ENCODE peak calls at places on chromosomes 13 and 19, in four cellular contexts. One of them, this sample, is unnamed.

GRCh38 chr19:38719761-38720558 is 24.3 kb downstream of the CAPN12 start:
- DNase-seq in RWPE2: no peak
- DNase-seq in heart right ventricle: no peak
- DNase-seq in thyroid gland: peak; percentile 88
- DNase-seq in this sample: no peak

GRCh38 chr19:28497137-28497536 is 715.8 kb downstream of the UQCRFS1 start:
- DNase-seq in RWPE2: no peak
- DNase-seq in heart right ventricle: no peak
- DNase-seq in thyroid gland: no peak
- DNase-seq in this sample: no peak

GRCh38 chr13:99484405-99484981 is 16.8 kb upstream of the TM9SF2 start:
- DNase-seq in thyroid gland: no peak
- DNase-seq in RWPE2: no peak
- DNase-seq in heart right ventricle: no peak
- DNase-seq in this sample: no peak

GRCh38 chr13:38980628-38981078 is 10.0 kb downstream of the STOML3 start:
- DNase-seq in thyroid gland: no peak
- DNase-seq in heart right ventricle: no peak
- DNase-seq in RWPE2: no peak
- DNase-seq in this sample: no peak

GRCh38 chr13:50387124-50387581 is 371.9 kb downstream of the KCNRG start:
- DNase-seq in RWPE2: no peak
- DNase-seq in heart right ventricle: peak; percentile 52
- DNase-seq in thyroid gland: peak; percentile 77
- DNase-seq in this sample: peak; percentile 65

GRCh38 chr13:50149143-50149703 is 134.0 kb downstream of the KCNRG start:
- DNase-seq in thyroid gland: no peak
- DNase-seq in RWPE2: no peak
- DNase-seq in heart right ventricle: no peak
- DNase-seq in this sample: no peak

GRCh38 chr13:78497702-78498319 is 105.5 kb downstream of the POU4F1 start:
- DNase-seq in thyroid gland: no peak
- DNase-seq in heart right ventricle: no peak
- DNase-seq in RWPE2: no peak
- DNase-seq in this sample: no peak

GRCh38 chr19:30277941-30278881 is 94.0 kb upstream of the ZNF536 start:
- DNase-seq in RWPE2: no peak
- DNase-seq in thyroid gland: no peak
- DNase-seq in heart right ventricle: no peak
- DNase-seq in this sample: no peak

GRCh38 chr13:99572131-99572530 is 70.9 kb downstream of the TM9SF2 start:
- DNase-seq in thyroid gland: no peak
- DNase-seq in RWPE2: no peak
- DNase-seq in heart right ventricle: no peak
- DNase-seq in this sample: no peak

GRCh38 chr19:7395793-7396192 is 47.1 kb downstream of the ARHGEF18 start:
- DNase-seq in RWPE2: no peak
- DNase-seq in thyroid gland: no peak
- DNase-seq in heart right ventricle: no peak
- DNase-seq in this sample: no peak

GRCh38 chr19:47723573-47723923 is 10.3 kb downstream of the EHD2 start:
- DNase-seq in heart right ventricle: peak; percentile 54
- DNase-seq in thyroid gland: peak; percentile 78
- DNase-seq in RWPE2: no peak
- DNase-seq in this sample: peak; percentile 88

GRCh38 chr19:42251572-42251990 is 3.3 kb downstream of the ERF start:
- DNase-seq in heart right ventricle: no peak
- DNase-seq in RWPE2: no peak
- DNase-seq in thyroid gland: no peak
- DNase-seq in this sample: no peak

GRCh38 chr19:58304748-58305064 is 471 bp upstream of the ERVK3-1 start:
- DNase-seq in thyroid gland: no peak
- DNase-seq in RWPE2: no peak
- DNase-seq in heart right ventricle: no peak
- DNase-seq in this sample: no peak

GRCh38 chr13:45481688-45482087 is 16.9 kb downstream of the COG3 start:
- DNase-seq in RWPE2: no peak
- DNase-seq in heart right ventricle: no peak
- DNase-seq in thyroid gland: no peak
- DNase-seq in this sample: no peak

GRCh38 chr13:113552079-113552478 is 32.5 kb upstream of the TFDP1 start:
- DNase-seq in heart right ventricle: no peak
- DNase-seq in thyroid gland: no peak
- DNase-seq in RWPE2: no peak
- DNase-seq in this sample: peak; percentile 56

GRCh38 chr19:57056972-57057371 is 62.8 kb upstream of the USP29 start:
- DNase-seq in RWPE2: no peak
- DNase-seq in thyroid gland: no peak
- DNase-seq in heart right ventricle: peak; percentile 27
- DNase-seq in this sample: no peak

GRCh38 chr13:26629260-26629659 is 71.8 kb downstream of the WASF3 start:
- DNase-seq in thyroid gland: peak; percentile 30
- DNase-seq in heart right ventricle: no peak
- DNase-seq in RWPE2: no peak
- DNase-seq in this sample: no peak

GRCh38 chr19:11061951-11062350 is 27.3 kb upstream of the LDLR start:
- DNase-seq in thyroid gland: no peak
- DNase-seq in heart right ventricle: no peak
- DNase-seq in RWPE2: no peak
- DNase-seq in this sample: no peak

GRCh38 chr19:5563941-5564612 is 3.7 kb downstream of the TINCR start:
- DNase-seq in heart right ventricle: no peak
- DNase-seq in thyroid gland: no peak
- DNase-seq in RWPE2: no peak
- DNase-seq in this sample: no peak

GRCh38 chr13:107716241-107716640 is 499.1 kb downstream of the LIG4 start:
- DNase-seq in thyroid gland: no peak
- DNase-seq in RWPE2: no peak
- DNase-seq in heart right ventricle: no peak
- DNase-seq in this sample: no peak

GRCh38 chr19:17576758-17577532 is 21.5 kb downstream of the COLGALT1 start:
- DNase-seq in RWPE2: peak; percentile 85
- DNase-seq in thyroid gland: no peak
- DNase-seq in heart right ventricle: peak; percentile 47
- DNase-seq in this sample: no peak

GRCh38 chr19:47274891-47275865 is 493 bp downstream of the INAFM1 start:
- DNase-seq in thyroid gland: peak; percentile 63
- DNase-seq in heart right ventricle: peak; percentile 42
- DNase-seq in RWPE2: peak; percentile 58
- DNase-seq in this sample: peak; percentile 76

GRCh38 chr19:19514215-19514633 is 1.1 kb downstream of the TSSK6 start:
- DNase-seq in thyroid gland: peak; percentile 76
- DNase-seq in RWPE2: no peak
- DNase-seq in heart right ventricle: peak; percentile 93
- DNase-seq in this sample: peak; percentile 81

GRCh38 chr19:37519890-37520289 is 13.2 kb downstream of the ZNF793 start:
- DNase-seq in RWPE2: no peak
- DNase-seq in thyroid gland: no peak
- DNase-seq in heart right ventricle: no peak
- DNase-seq in this sample: no peak

GRCh38 chr19:2424686-2425621 is 2.4 kb downstream of the TIMM13 start:
- DNase-seq in heart right ventricle: peak; percentile 47
- DNase-seq in thyroid gland: no peak
- DNase-seq in RWPE2: peak; percentile 55
- DNase-seq in this sample: no peak

GRCh38 chr19:4187313-4188122 is 5.0 kb downstream of the ANKRD24 start:
- DNase-seq in RWPE2: no peak
- DNase-seq in heart right ventricle: no peak
- DNase-seq in thyroid gland: no peak
- DNase-seq in this sample: no peak

GRCh38 chr19:4184718-4185352 is 2.3 kb downstream of the ANKRD24 start:
- DNase-seq in thyroid gland: no peak
- DNase-seq in heart right ventricle: no peak
- DNase-seq in RWPE2: no peak
- DNase-seq in this sample: no peak

GRCh38 chr19:4183967-4184717 is 1.7 kb downstream of the ANKRD24 start:
- DNase-seq in heart right ventricle: no peak
- DNase-seq in RWPE2: no peak
- DNase-seq in thyroid gland: no peak
- DNase-seq in this sample: no peak

GRCh38 chr19:4185413-4186086 is 3.1 kb downstream of the ANKRD24 start:
- DNase-seq in RWPE2: no peak
- DNase-seq in thyroid gland: no peak
- DNase-seq in heart right ventricle: no peak
- DNase-seq in this sample: no peak

GRCh38 chr19:4186087-4186993 is 3.9 kb downstream of the ANKRD24 start:
- DNase-seq in RWPE2: no peak
- DNase-seq in heart right ventricle: peak; percentile 65
- DNase-seq in thyroid gland: peak; percentile 46
- DNase-seq in this sample: no peak
- TF ChIP-seq CTCF in RWPE2: peak; percentile 73
- TF ChIP-seq CTCF in heart right ventricle: peak; percentile 75
- TF ChIP-seq CTCF in thyroid gland: peak; percentile 45
- TF ChIP-seq CTCF in this sample: no peak

GRCh38 chr19:55252760-55253159 is 6.1 kb downstream of the PPP6R1 start:
- DNase-seq in thyroid gland: no peak
- DNase-seq in RWPE2: no peak
- DNase-seq in heart right ventricle: no peak
- DNase-seq in this sample: no peak
- H3K4me1 ChIP-seq in thyroid gland: peaks cover 45% of the 10 kb centered on the region
- H3K4me1 ChIP-seq in RWPE2: peaks cover 21% of the 10 kb centered on the region
- H3K4me1 ChIP-seq in heart right ventricle: peaks cover 74% of the 10 kb centered on the region
- H3K4me1 ChIP-seq in this sample: peaks cover 15% of the 10 kb centered on the region

GRCh38 chr13:44141213-44141724 is 232.4 kb upstream of the SERP2 start:
- DNase-seq in RWPE2: no peak
- DNase-seq in thyroid gland: no peak
- DNase-seq in heart right ventricle: no peak
- DNase-seq in this sample: no peak

GRCh38 chr13:44142911-44143665 is 230.5 kb upstream of the SERP2 start:
- DNase-seq in thyroid gland: no peak
- DNase-seq in RWPE2: no peak
- DNase-seq in heart right ventricle: no peak
- DNase-seq in this sample: no peak

GRCh38 chr13:44142540-44142867 is 231.1 kb upstream of the SERP2 start:
- DNase-seq in thyroid gland: no peak
- DNase-seq in heart right ventricle: no peak
- DNase-seq in RWPE2: no peak
- DNase-seq in this sample: no peak

GRCh38 chr13:44140146-44140545 is 233.5 kb upstream of the SERP2 start:
- DNase-seq in heart right ventricle: no peak
- DNase-seq in RWPE2: no peak
- DNase-seq in thyroid gland: no peak
- DNase-seq in this sample: no peak

DNA sequence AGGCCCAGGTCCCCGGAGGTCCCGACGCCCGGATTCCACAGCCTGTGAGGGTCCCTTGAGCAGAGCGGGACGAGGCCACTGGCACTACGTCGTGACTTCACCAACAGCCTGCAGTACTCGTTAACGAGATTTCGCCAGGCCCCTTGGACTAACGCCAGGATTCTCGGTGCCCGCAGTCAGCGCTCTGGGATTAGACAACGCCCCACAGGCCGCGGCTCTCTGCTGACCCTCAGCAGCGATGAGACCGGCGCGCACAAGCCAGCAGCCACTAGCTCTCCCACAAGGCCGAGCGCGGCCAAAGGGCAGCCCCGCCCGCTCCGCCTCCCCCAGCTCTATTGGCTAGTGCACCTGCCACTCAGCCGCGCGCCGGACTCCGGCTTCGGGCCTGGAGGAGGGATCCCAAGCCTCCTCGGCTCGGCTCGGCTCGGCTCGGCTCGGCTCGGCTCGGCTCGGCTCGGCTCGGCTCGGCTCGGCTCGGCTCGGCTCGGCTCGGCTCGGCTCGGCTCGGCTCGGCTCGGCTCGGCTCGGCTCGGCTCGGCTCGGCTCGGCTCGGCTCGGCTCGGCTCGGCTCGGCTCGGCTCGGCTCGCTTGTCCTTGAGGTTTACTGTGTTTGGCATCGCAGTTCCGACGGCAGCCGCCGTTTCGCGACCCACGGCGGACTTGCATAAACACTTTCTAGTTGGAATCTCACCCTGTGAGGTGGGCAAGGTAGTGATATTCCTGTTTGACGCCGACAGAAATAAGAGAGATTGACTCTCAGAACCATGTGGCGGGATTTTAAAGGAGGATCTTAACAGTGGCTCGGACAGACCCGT is 231.7 kb upstream of the SERP2 start:
- DNase-seq in heart right ventricle: peak; percentile 99
- DNase-seq in RWPE2: peak; percentile 94
- DNase-seq in thyroid gland: peak; percentile 98
- DNase-seq in this sample: peak; percentile 99
- TF ChIP-seq CTCF in heart right ventricle: no peak
- TF ChIP-seq CTCF in RWPE2: no peak
- TF ChIP-seq CTCF in thyroid gland: no peak
- TF ChIP-seq CTCF in this sample: no peak

GRCh38 chr13:111228262-111229144 is 91.9 kb upstream of the TEX29 start:
- DNase-seq in thyroid gland: no peak
- DNase-seq in RWPE2: no peak
- DNase-seq in heart right ventricle: no peak
- DNase-seq in this sample: peak; percentile 92

GRCh38 chr13:111225810-111226546 is 94.5 kb upstream of the TEX29 start:
- DNase-seq in thyroid gland: no peak
- DNase-seq in RWPE2: no peak
- DNase-seq in heart right ventricle: no peak
- DNase-seq in this sample: no peak

GRCh38 chr13:111225184-111225583 is 95.3 kb upstream of the TEX29 start:
- DNase-seq in thyroid gland: no peak
- DNase-seq in heart right ventricle: no peak
- DNase-seq in RWPE2: no peak
- DNase-seq in this sample: no peak

GRCh38 chr13:111230385-111230930 is 90.0 kb upstream of the TEX29 start:
- DNase-seq in RWPE2: no peak
- DNase-seq in thyroid gland: no peak
- DNase-seq in heart right ventricle: no peak
- DNase-seq in this sample: no peak

DNA sequence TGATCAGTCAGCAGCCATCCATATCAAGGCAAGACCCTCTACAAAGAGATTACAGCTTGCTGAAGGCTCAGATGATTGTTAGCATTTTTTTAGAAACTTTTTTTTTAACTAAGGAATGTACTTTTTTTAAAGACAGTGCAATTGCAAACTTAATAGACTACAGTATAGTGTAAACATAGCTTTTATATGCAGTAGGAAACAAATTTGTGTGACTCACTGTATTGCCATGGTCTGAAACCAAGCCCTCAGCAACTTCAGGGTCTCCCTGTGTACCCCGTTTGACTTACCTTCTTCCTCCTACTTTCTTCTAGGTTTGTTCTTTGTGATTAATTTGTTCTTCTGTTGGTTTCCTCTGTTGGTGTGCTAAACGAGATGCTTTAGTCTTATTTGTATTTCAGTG is 93.0 kb upstream of the TEX29 start:
- DNase-seq in heart right ventricle: no peak
- DNase-seq in RWPE2: no peak
- DNase-seq in thyroid gland: no peak
- DNase-seq in this sample: no peak
- H3K4me1 ChIP-seq in heart right ventricle: peaks cover 62% of the 10 kb centered on the region
- H3K4me1 ChIP-seq in RWPE2: no peaks in the 10 kb centered on the region
- H3K4me1 ChIP-seq in thyroid gland: no peaks in the 10 kb centered on the region
- H3K4me1 ChIP-seq in this sample: peaks cover 25% of the 10 kb centered on the region

DNA sequence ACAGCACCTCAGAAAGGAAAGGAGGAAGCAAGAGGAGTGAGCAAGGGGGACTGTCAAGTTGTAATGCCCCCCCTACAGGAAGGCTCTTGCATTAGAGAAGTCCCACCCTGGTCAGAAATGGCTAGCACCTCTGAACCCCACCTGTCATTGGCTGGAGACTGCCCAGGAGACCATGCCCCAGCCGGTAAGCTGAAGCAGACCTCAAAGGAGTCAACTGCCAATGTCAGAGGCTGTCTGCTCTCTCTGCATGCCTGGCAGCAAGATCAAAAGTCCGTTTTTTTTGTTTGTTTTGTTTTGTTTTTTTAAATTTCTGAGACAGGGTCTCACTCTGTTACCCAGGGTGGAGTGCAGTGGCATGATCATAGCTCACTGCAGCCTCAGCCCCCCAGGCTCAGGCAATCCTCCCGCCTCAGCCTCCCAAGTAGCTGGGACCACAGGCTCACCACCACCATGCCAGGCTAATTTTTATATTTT is 8.1 kb upstream of the BCL3 start:
- DNase-seq in RWPE2: no peak
- DNase-seq in thyroid gland: peak; percentile 48
- DNase-seq in heart right ventricle: no peak
- DNase-seq in this sample: no peak
- TF ChIP-seq CTCF in RWPE2: no peak
- TF ChIP-seq CTCF in thyroid gland: no peak
- TF ChIP-seq CTCF in heart right ventricle: no peak
- TF ChIP-seq CTCF in this sample: no peak

This sample was measured in ascending aorta.